ENCODE peak calls at places on chromosomes 12 and 14, in six cellular contexts. Q, M, K, R, U and V are unnamed samples.

GRCh38 chr14:32254952-32255679 is 52.0 kb upstream of the RNU6-8 start:
- DNase-seq in R (peak), K (peak), U (peak), M (peak), Q (peak), V (peak)

GRCh38 chr14:69316449-69317391 is 56.8 kb downstream of the GALNT16 start:
- DNase-seq in U (peak), Q (no peak), M (no peak), K (peak), R (peak), V (peak)

GRCh38 chr12:112916270-112916669 is 9.5 kb downstream of the OAS1 start:
- DNase-seq in Q (no peak), U (no peak), K (no peak), M (no peak), R (no peak), V (no peak)

GRCh38 chr12:18696971-18697602 is 40.7 kb downstream of the PLCZ1 start:
- DNase-seq in K (no peak), R (peak), Q (no peak), M (no peak), U (no peak), V (no peak)

GRCh38 chr14:81555051-81555450 is 21.4 kb upstream of the SEL1L start:
- DNase-seq in Q (no peak), K (no peak), R (no peak), M (no peak), U (no peak), V (no peak)

GRCh38 chr14:39432619-39433451 is 602 bp upstream of the FBXO33 start:
- DNase-seq in K (peak), R (peak), U (peak), Q (peak), M (peak), V (peak)

GRCh38 chr12:59084758-59085383 is 164.6 kb upstream of the LRIG3 start:
- DNase-seq in K (no peak), R (no peak), M (peak), Q (no peak), U (peak), V (no peak)

GRCh38 chr14:36518031-36518585 is 1.9 kb downstream of the NKX2-1 start:
- DNase-seq in K (no peak), U (no peak), Q (no peak), M (no peak), R (no peak), V (no peak)

GRCh38 chr12:39912211-39912980 is 193.5 kb downstream of the SLC2A13 start:
- DNase-seq in Q (no peak), U (no peak), R (no peak), K (no peak), M (no peak), V (peak)

GRCh38 chr12:124696689-124697476 is 129.5 kb upstream of the NCOR2 start:
- DNase-seq in K (no peak), R (no peak), Q (no peak), M (no peak), U (no peak), V (peak)

GRCh38 chr12:30286345-30286926 is 409.2 kb downstream of the IPO8 start:
- DNase-seq in U (no peak), K (no peak), Q (peak), R (no peak), M (peak), V (peak)

GRCh38 chr14:103737432-103738045 is 21.9 kb downstream of the ZFYVE21 start:
- DNase-seq in R (no peak), U (no peak), K (peak), Q (no peak), M (no peak), V (no peak)

GRCh38 chr14:22319526-22320352 is 269.3 kb downstream of the DAD1 start:
- DNase-seq in K (peak), Q (peak), M (peak), R (peak), U (peak), V (peak)

GRCh38 chr14:24875203-24875840 is 174.6 kb downstream of the STXBP6 start:
- DNase-seq in U (no peak), Q (no peak), M (no peak), R (no peak), K (no peak), V (no peak)

GRCh38 chr12:111775205-111776193 is 8.8 kb downstream of the ALDH2 start:
- DNase-seq in K (peak), R (no peak), U (peak), M (no peak), Q (peak), V (peak)

GRCh38 chr12:8950287-8950574 is 786 bp upstream of the M6PR start:
- DNase-seq in U (no peak), K (no peak), Q (no peak), R (no peak), M (no peak), V (no peak)

GRCh38 chr14:102279282-102279681 is 25.7 kb downstream of the MOK start:
- DNase-seq in M (no peak), R (no peak), U (no peak), K (no peak), Q (no peak), V (no peak)

GRCh38 chr14:81245771-81246170 is 25.0 kb upstream of the GTF2A1 start:
- DNase-seq in R (no peak), K (no peak), M (no peak), Q (no peak), U (no peak), V (no peak)

GRCh38 chr12:1348606-1349005 is 245.8 kb downstream of the FBXL14 start:
- DNase-seq in R (no peak), K (no peak), Q (no peak), M (no peak), U (no peak), V (no peak)

GRCh38 chr12:50101663-50102062 is 2.1 kb upstream of the GPD1 start:
- DNase-seq in K (no peak), M (peak), Q (no peak), R (peak), U (no peak), V (no peak)

GRCh38 chr14:53655080-53655785 is 301.4 kb downstream of the BMP4 start:
- DNase-seq in Q (no peak), U (no peak), K (no peak), M (no peak), R (no peak), V (no peak)

GRCh38 chr12:55720894-55721444 is 776 bp downstream of the RDH5 start:
- DNase-seq in R (peak), M (no peak), Q (no peak), K (peak), U (peak), V (peak)

GRCh38 chr12:47085815-47086252 is 6.1 kb upstream of the AMIGO2 start:
- DNase-seq in Q (no peak), K (no peak), M (peak), R (peak), U (no peak), V (peak)

GRCh38 chr14:90871605-90872233 is 55.5 kb upstream of the TTC7B start:
- DNase-seq in Q (no peak), K (no peak), R (peak), U (no peak), M (no peak), V (no peak)

GRCh38 chr12:13870255-13870654 is 111.1 kb downstream of the GRIN2B start:
- DNase-seq in Q (no peak), M (no peak), K (no peak), R (no peak), U (no peak), V (no peak)

GRCh38 chr12:132174015-132174660 is 29.9 kb downstream of the NOC4L start:
- DNase-seq in R (no peak), M (no peak), U (no peak), K (no peak), Q (no peak), V (no peak)

GRCh38 chr14:75333523-75334190 is 55.0 kb downstream of the FOS start:
- DNase-seq in R (no peak), M (no peak), Q (no peak), K (no peak), U (no peak), V (no peak)

GRCh38 chr12:132222096-132222807 is 78.0 kb downstream of the NOC4L start:
- DNase-seq in R (peak), U (no peak), Q (peak), K (peak), M (peak), V (peak)

GRCh38 chr12:70110085-70110484 is 133.1 kb upstream of the CNOT2 start:
- DNase-seq in M (no peak), R (no peak), U (no peak), Q (peak), K (no peak), V (no peak)

GRCh38 chr14:70641548-70642312 is at the start of gene TTC9:
- DNase-seq in Q (peak), K (no peak), R (no peak), M (peak), U (no peak), V (peak)

GRCh38 chr12:96261557-96261956 is 67.4 kb downstream of the ELK3 start:
- DNase-seq in R (no peak), U (no peak), K (no peak), M (no peak), Q (no peak), V (no peak)

GRCh38 chr14:85701763-85702162 is 171.8 kb downstream of the FLRT2 start:
- DNase-seq in Q (no peak), M (no peak), K (no peak), U (no peak), R (no peak), V (no peak)

GRCh38 chr12:51846911-51847829 is 1.3 kb downstream of the FIGNL2 start:
- DNase-seq in R (no peak), U (peak), K (no peak), Q (no peak), M (peak), V (peak)

GRCh38 chr12:26062566-26062965 is 62.3 kb downstream of the BHLHE41 start:
- DNase-seq in Q (no peak), M (peak), U (no peak), R (peak), K (no peak), V (no peak)

GRCh38 chr12:27534060-27534764 is 10.2 kb downstream of the PPFIBP1 start:
- DNase-seq in M (peak), Q (peak), U (no peak), R (no peak), K (no peak), V (no peak)

GRCh38 chr14:96081767-96082400 is 42.7 kb downstream of the C14orf132 start:
- DNase-seq in M (no peak), K (peak), R (no peak), U (no peak), Q (no peak), V (no peak)

GRCh38 chr12:127008758-127009403 is 1258.1 kb upstream of the TMEM132C start:
- DNase-seq in K (no peak), Q (no peak), M (no peak), U (no peak), R (no peak), V (no peak)

GRCh38 chr14:43503508-43503907 is 1003.6 kb downstream of the FSCB start:
- DNase-seq in U (no peak), M (peak), K (no peak), Q (no peak), R (no peak), V (no peak)
- TF ChIP-seq CTCF in U (no peak), M (peak), K (no peak), Q (no peak), R (no peak), V (no peak)

GRCh38 chr14:59131926-59132763 is 56.3 kb upstream of the DAAM1 start:
- DNase-seq in K (no peak), Q (no peak), R (no peak), M (no peak), U (no peak), V (no peak)

GRCh38 chr14:59130472-59130871 is 58.0 kb upstream of the DAAM1 start:
- DNase-seq in M (peak), Q (no peak), R (no peak), U (peak), K (no peak), V (no peak)

GRCh38 chr14:59133709-59134108 is 54.8 kb upstream of the DAAM1 start:
- DNase-seq in M (no peak), R (no peak), U (no peak), K (no peak), Q (no peak), V (no peak)

GRCh38 chr14:59134307-59134706 is 54.2 kb upstream of the DAAM1 start:
- DNase-seq in K (no peak), R (no peak), Q (no peak), U (no peak), M (no peak), V (no peak)

DNA sequence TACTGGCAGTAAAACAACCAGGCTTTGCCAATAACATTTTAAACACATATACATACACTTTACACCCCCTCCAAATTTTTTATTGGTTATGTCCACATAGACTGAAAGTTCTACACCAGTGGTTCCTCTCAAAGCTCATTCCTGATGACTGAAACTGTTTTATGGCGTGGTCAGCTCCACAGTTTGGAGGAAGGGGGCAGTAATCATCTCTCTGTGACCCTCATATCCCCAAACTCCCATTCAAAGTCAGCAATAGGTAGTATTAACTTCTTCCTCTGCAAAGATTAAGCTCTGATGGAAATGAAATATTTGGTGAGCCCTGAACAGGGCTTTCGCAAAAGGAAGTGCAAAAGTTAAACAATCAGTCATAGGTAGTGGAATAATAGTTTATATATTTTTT is 55.3 kb upstream of the DAAM1 start:
- DNase-seq in Q (no peak), U (no peak), K (no peak), R (no peak), M (no peak), V (no peak)
- TF ChIP-seq CTCF in Q (peak), U (peak), K (no peak), R (peak), M (no peak), V (no peak)

DNA sequence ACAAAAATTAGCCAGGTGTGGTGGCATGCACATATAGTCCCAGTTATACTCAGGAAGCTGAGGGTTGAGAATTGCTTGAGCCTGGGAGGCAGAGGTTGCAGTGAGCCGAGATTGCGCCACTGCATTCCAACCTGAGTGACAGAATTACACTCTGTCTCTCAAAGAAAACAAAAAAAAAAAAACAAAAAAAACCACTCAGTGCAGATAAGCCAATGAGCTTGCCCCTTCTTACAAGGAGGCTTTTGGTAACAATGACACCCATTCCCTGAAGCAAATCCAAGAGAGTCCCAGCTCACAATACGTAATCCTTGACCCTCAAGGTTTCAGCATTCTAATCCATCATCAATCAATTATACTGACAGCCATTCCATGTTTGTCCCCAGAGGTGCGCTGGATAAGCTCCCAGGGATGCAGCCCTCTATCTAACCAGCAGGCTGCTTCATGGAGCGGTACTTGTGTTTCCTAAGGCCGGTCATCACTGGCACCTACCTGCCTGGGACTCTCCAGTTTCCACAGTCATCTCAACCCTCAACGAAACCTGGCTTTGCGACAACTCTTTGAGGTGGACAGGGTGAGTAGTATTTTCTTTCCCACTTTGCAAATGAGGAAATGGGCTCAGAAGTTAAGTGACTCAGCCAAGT is 12.4 kb downstream of the GCN1 start:
- DNase-seq in Q (no peak), K (no peak), M (no peak), U (no peak), R (peak), V (no peak)
- TF ChIP-seq CTCF in Q (no peak), K (no peak), M (no peak), U (no peak), R (peak), V (no peak)

DNA sequence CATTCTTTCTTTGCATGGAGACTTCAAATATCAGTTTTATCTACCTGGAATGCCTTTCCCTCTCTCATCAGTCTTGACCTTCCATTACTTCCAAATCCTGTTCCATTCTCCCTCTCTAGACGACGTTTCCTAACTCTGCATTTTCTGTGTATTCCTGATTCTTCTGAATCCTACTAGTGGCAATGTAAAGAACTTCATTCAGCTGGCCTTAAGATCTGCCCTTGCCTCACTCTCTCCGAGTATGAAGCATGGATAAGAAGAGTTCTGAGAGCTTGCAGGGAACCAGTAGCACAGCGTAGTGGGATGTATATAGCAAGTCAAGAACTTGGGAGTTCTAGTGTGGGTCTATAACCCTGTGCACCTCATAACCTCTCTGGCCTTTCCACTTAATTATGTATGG is 68.5 kb upstream of the HOXC13 start:
- DNase-seq in Q (no peak), M (no peak), K (no peak), U (no peak), R (no peak), V (no peak)
- TF ChIP-seq CTCF in Q (no peak), M (no peak), K (no peak), U (no peak), R (no peak), V (no peak)

DNA sequence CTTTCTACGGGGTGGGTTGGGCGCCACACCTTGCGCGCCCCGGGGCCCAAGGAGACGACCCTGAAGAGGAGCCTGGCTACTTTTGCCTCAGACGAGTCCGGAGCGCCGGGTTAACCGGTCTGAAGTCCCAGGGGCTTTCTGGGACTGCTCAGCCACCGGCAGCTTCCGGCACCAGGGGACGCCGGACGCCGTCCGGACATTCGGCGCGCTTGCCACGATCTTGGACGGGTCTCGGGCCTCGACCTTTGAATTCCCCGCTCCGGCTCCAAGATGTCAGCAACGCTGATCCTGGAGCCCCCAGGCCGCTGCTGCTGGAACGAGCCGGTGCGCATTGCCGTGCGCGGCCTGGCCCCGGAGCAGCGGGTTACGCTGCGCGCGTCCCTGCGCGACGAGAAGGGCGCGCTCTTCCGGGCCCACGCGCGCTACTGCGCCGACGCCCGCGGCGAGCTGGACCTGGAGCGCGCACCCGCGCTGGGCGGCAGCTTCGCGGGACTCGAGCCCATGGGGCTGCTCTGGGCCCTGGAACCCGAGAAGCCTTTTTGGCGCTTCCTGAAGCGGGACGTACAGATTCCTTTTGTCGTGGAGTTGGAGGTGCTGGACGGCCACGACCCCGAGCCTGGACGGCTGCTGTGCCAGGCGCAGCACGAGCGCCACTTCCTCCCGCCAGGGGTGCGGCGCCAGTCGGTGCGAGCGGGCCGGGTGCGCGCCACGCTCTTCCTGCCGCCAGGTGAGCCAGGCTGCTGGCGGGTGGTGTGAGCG is at the start of gene ACOT4:
- DNase-seq in K (no peak), Q (no peak), M (peak), U (no peak), R (no peak), V (peak)
- TF ChIP-seq CTCF in K (no peak), Q (no peak), M (no peak), U (peak), R (no peak), V (no peak)

GRCh38 chr14:21075719-21076437 is 5.8 kb downstream of the ARHGEF40 start:
- DNase-seq in U (no peak), M (no peak), K (no peak), Q (no peak), R (no peak), V (no peak)

GRCh38 chr14:21078726-21079125 is 8.6 kb downstream of the ARHGEF40 start:
- DNase-seq in Q (no peak), K (no peak), R (no peak), U (no peak), M (no peak), V (no peak)

GRCh38 chr14:21077672-21078071 is 7.6 kb downstream of the ARHGEF40 start:
- DNase-seq in K (no peak), M (no peak), U (no peak), R (no peak), Q (no peak), V (no peak)

GRCh38 chr14:21081521-21082184 is 11.5 kb downstream of the ARHGEF40 start:
- DNase-seq in M (no peak), R (no peak), K (no peak), Q (no peak), U (no peak), V (no peak)

GRCh38 chr14:21078287-21078686 is 8.2 kb downstream of the ARHGEF40 start:
- DNase-seq in R (no peak), K (no peak), Q (no peak), M (no peak), U (no peak), V (no peak)
- TF ChIP-seq CTCF in R (no peak), K (no peak), Q (no peak), M (no peak), U (no peak), V (no peak)